ENCODE peak calls at places on chromosomes 6 and 20, in eight cellular contexts. One of them, this sample, is unnamed.

GRCh38 chr6:3317741-3318211 is 59.0 kb downstream of the PSMG4 start:
- DNase-seq in COR-L47: no peak
- DNase-seq in cardiac muscle cell: no peak
- DNase-seq in HTR-8/SVneo: no peak
- DNase-seq in DMS153: no peak
- DNase-seq in lower leg skin: peak; percentile 58
- DNase-seq in sciatic nerve: peak; percentile 48
- DNase-seq in stimulated activated CD8-positive, alpha-beta memory T cell treated with anti-CD3 and anti-CD28 coated beads, Interleukin-12 subunit alpha, Interleukin-12 subunit beta, amount 100 ng/mL, for 4 hours: no peak
- DNase-seq in this sample: no peak

GRCh38 chr6:43760799-43761168 is 9.2 kb upstream of the VEGFA start:
- DNase-seq in COR-L47: no peak
- DNase-seq in cardiac muscle cell: no peak
- DNase-seq in HTR-8/SVneo: no peak
- DNase-seq in DMS153: no peak
- DNase-seq in lower leg skin: peak; percentile 61
- DNase-seq in sciatic nerve: no peak
- DNase-seq in stimulated activated CD8-positive, alpha-beta memory T cell treated with anti-CD3 and anti-CD28 coated beads, Interleukin-12 subunit alpha, Interleukin-12 subunit beta, amount 100 ng/mL, for 4 hours: no peak
- DNase-seq in this sample: no peak

GRCh38 chr6:120405947-120406346 is 928.3 kb downstream of the TBC1D32 start:
- DNase-seq in COR-L47: no peak
- DNase-seq in cardiac muscle cell: peak; percentile 5
- DNase-seq in HTR-8/SVneo: no peak
- DNase-seq in DMS153: no peak
- DNase-seq in lower leg skin: no peak
- DNase-seq in sciatic nerve: no peak
- DNase-seq in stimulated activated CD8-positive, alpha-beta memory T cell treated with anti-CD3 and anti-CD28 coated beads, Interleukin-12 subunit alpha, Interleukin-12 subunit beta, amount 100 ng/mL, for 4 hours: no peak
- DNase-seq in this sample: no peak

GRCh38 chr6:112218563-112218962 is 35.8 kb downstream of the LAMA4 start:
- DNase-seq in COR-L47: peak; percentile 14
- DNase-seq in cardiac muscle cell: peak; percentile 19
- DNase-seq in HTR-8/SVneo: no peak
- DNase-seq in DMS153: no peak
- DNase-seq in lower leg skin: peak; percentile 87
- DNase-seq in sciatic nerve: no peak
- DNase-seq in stimulated activated CD8-positive, alpha-beta memory T cell treated with anti-CD3 and anti-CD28 coated beads, Interleukin-12 subunit alpha, Interleukin-12 subunit beta, amount 100 ng/mL, for 4 hours: no peak
- DNase-seq in this sample: no peak

GRCh38 chr20:45323731-45324130 is 15.6 kb upstream of the MATN4 start:
- DNase-seq in COR-L47: no peak
- DNase-seq in cardiac muscle cell: no peak
- DNase-seq in HTR-8/SVneo: no peak
- DNase-seq in DMS153: no peak
- DNase-seq in lower leg skin: no peak
- DNase-seq in sciatic nerve: no peak
- DNase-seq in stimulated activated CD8-positive, alpha-beta memory T cell treated with anti-CD3 and anti-CD28 coated beads, Interleukin-12 subunit alpha, Interleukin-12 subunit beta, amount 100 ng/mL, for 4 hours: no peak
- DNase-seq in this sample: no peak

GRCh38 chr20:12047838-12048432 is 130.2 kb downstream of the BTBD3 start:
- DNase-seq in COR-L47: no peak
- DNase-seq in cardiac muscle cell: no peak
- DNase-seq in HTR-8/SVneo: no peak
- DNase-seq in DMS153: no peak
- DNase-seq in lower leg skin: no peak
- DNase-seq in sciatic nerve: no peak
- DNase-seq in stimulated activated CD8-positive, alpha-beta memory T cell treated with anti-CD3 and anti-CD28 coated beads, Interleukin-12 subunit alpha, Interleukin-12 subunit beta, amount 100 ng/mL, for 4 hours: no peak
- DNase-seq in this sample: no peak

GRCh38 chr6:157070403-157071107 is 252.8 kb downstream of the TMEM242 start:
- DNase-seq in COR-L47: no peak
- DNase-seq in cardiac muscle cell: no peak
- DNase-seq in HTR-8/SVneo: no peak
- DNase-seq in DMS153: no peak
- DNase-seq in lower leg skin: no peak
- DNase-seq in sciatic nerve: no peak
- DNase-seq in stimulated activated CD8-positive, alpha-beta memory T cell treated with anti-CD3 and anti-CD28 coated beads, Interleukin-12 subunit alpha, Interleukin-12 subunit beta, amount 100 ng/mL, for 4 hours: no peak
- DNase-seq in this sample: no peak

GRCh38 chr6:42984924-42985475 is 630 bp downstream of the PPP2R5D start:
- DNase-seq in COR-L47: no peak
- DNase-seq in cardiac muscle cell: peak; percentile 25
- DNase-seq in HTR-8/SVneo: no peak
- DNase-seq in DMS153: no peak
- DNase-seq in lower leg skin: no peak
- DNase-seq in sciatic nerve: no peak
- DNase-seq in stimulated activated CD8-positive, alpha-beta memory T cell treated with anti-CD3 and anti-CD28 coated beads, Interleukin-12 subunit alpha, Interleukin-12 subunit beta, amount 100 ng/mL, for 4 hours: no peak
- DNase-seq in this sample: no peak

GRCh38 chr20:44001667-44002596 is 87.3 kb downstream of the TOX2 start:
- DNase-seq in COR-L47: no peak
- DNase-seq in cardiac muscle cell: no peak
- DNase-seq in HTR-8/SVneo: no peak
- DNase-seq in DMS153: no peak
- DNase-seq in lower leg skin: peak; percentile 49
- DNase-seq in sciatic nerve: no peak
- DNase-seq in stimulated activated CD8-positive, alpha-beta memory T cell treated with anti-CD3 and anti-CD28 coated beads, Interleukin-12 subunit alpha, Interleukin-12 subunit beta, amount 100 ng/mL, for 4 hours: no peak
- DNase-seq in this sample: no peak

GRCh38 chr20:50478162-50479036 is 31.8 kb upstream of the PTPN1 start:
- DNase-seq in COR-L47: peak; percentile 51
- DNase-seq in cardiac muscle cell: peak; percentile 54
- DNase-seq in HTR-8/SVneo: peak; percentile 73
- DNase-seq in DMS153: peak; percentile 33
- DNase-seq in lower leg skin: peak; percentile 92
- DNase-seq in sciatic nerve: peak; percentile 71
- DNase-seq in stimulated activated CD8-positive, alpha-beta memory T cell treated with anti-CD3 and anti-CD28 coated beads, Interleukin-12 subunit alpha, Interleukin-12 subunit beta, amount 100 ng/mL, for 4 hours: peak; percentile 54
- DNase-seq in this sample: no peak

GRCh38 chr6:105235155-105235554 is 55.3 kb upstream of the POPDC3 start:
- DNase-seq in COR-L47: no peak
- DNase-seq in cardiac muscle cell: no peak
- DNase-seq in HTR-8/SVneo: no peak
- DNase-seq in DMS153: no peak
- DNase-seq in lower leg skin: no peak
- DNase-seq in sciatic nerve: no peak
- DNase-seq in stimulated activated CD8-positive, alpha-beta memory T cell treated with anti-CD3 and anti-CD28 coated beads, Interleukin-12 subunit alpha, Interleukin-12 subunit beta, amount 100 ng/mL, for 4 hours: no peak
- DNase-seq in this sample: no peak

GRCh38 chr6:24777227-24777626 is 2.5 kb downstream of the GMNN start:
- DNase-seq in COR-L47: no peak
- DNase-seq in cardiac muscle cell: no peak
- DNase-seq in HTR-8/SVneo: no peak
- DNase-seq in DMS153: no peak
- DNase-seq in lower leg skin: no peak
- DNase-seq in sciatic nerve: no peak
- DNase-seq in stimulated activated CD8-positive, alpha-beta memory T cell treated with anti-CD3 and anti-CD28 coated beads, Interleukin-12 subunit alpha, Interleukin-12 subunit beta, amount 100 ng/mL, for 4 hours: no peak
- DNase-seq in this sample: no peak

GRCh38 chr20:7195704-7196103 is 428.2 kb downstream of the BMP2 start:
- DNase-seq in COR-L47: no peak
- DNase-seq in cardiac muscle cell: no peak
- DNase-seq in HTR-8/SVneo: no peak
- DNase-seq in DMS153: no peak
- DNase-seq in lower leg skin: no peak
- DNase-seq in sciatic nerve: no peak
- DNase-seq in stimulated activated CD8-positive, alpha-beta memory T cell treated with anti-CD3 and anti-CD28 coated beads, Interleukin-12 subunit alpha, Interleukin-12 subunit beta, amount 100 ng/mL, for 4 hours: no peak
- DNase-seq in this sample: no peak

GRCh38 chr6:42929928-42930360 is 664 bp downstream of the CNPY3 start:
- DNase-seq in COR-L47: no peak
- DNase-seq in cardiac muscle cell: peak; percentile 68
- DNase-seq in HTR-8/SVneo: peak; percentile 61
- DNase-seq in DMS153: peak; percentile 33
- DNase-seq in lower leg skin: no peak
- DNase-seq in sciatic nerve: peak; percentile 65
- DNase-seq in stimulated activated CD8-positive, alpha-beta memory T cell treated with anti-CD3 and anti-CD28 coated beads, Interleukin-12 subunit alpha, Interleukin-12 subunit beta, amount 100 ng/mL, for 4 hours: peak; percentile 45
- DNase-seq in this sample: peak; percentile 62

GRCh38 chr6:42279966-42280629 is 62.4 kb upstream of the MRPS10 start:
- DNase-seq in COR-L47: no peak
- DNase-seq in cardiac muscle cell: no peak
- DNase-seq in HTR-8/SVneo: no peak
- DNase-seq in DMS153: no peak
- DNase-seq in lower leg skin: peak; percentile 80
- DNase-seq in sciatic nerve: no peak
- DNase-seq in stimulated activated CD8-positive, alpha-beta memory T cell treated with anti-CD3 and anti-CD28 coated beads, Interleukin-12 subunit alpha, Interleukin-12 subunit beta, amount 100 ng/mL, for 4 hours: no peak
- DNase-seq in this sample: no peak

GRCh38 chr6:137921823-137922222 is 54.8 kb downstream of the TNFAIP3 start:
- DNase-seq in COR-L47: no peak
- DNase-seq in cardiac muscle cell: no peak
- DNase-seq in HTR-8/SVneo: no peak
- DNase-seq in DMS153: no peak
- DNase-seq in lower leg skin: no peak
- DNase-seq in sciatic nerve: no peak
- DNase-seq in stimulated activated CD8-positive, alpha-beta memory T cell treated with anti-CD3 and anti-CD28 coated beads, Interleukin-12 subunit alpha, Interleukin-12 subunit beta, amount 100 ng/mL, for 4 hours: no peak
- DNase-seq in this sample: no peak

GRCh38 chr20:40511478-40511877 is 177.6 kb downstream of the MAFB start:
- DNase-seq in COR-L47: no peak
- DNase-seq in cardiac muscle cell: no peak
- DNase-seq in HTR-8/SVneo: no peak
- DNase-seq in DMS153: no peak
- DNase-seq in lower leg skin: peak; percentile 89
- DNase-seq in sciatic nerve: peak; percentile 69
- DNase-seq in stimulated activated CD8-positive, alpha-beta memory T cell treated with anti-CD3 and anti-CD28 coated beads, Interleukin-12 subunit alpha, Interleukin-12 subunit beta, amount 100 ng/mL, for 4 hours: no peak
- DNase-seq in this sample: no peak

GRCh38 chr6:44738652-44739141 is 351.2 kb downstream of the CDC5L start:
- DNase-seq in COR-L47: no peak
- DNase-seq in cardiac muscle cell: peak; percentile 25
- DNase-seq in HTR-8/SVneo: no peak
- DNase-seq in DMS153: no peak
- DNase-seq in lower leg skin: no peak
- DNase-seq in sciatic nerve: no peak
- DNase-seq in stimulated activated CD8-positive, alpha-beta memory T cell treated with anti-CD3 and anti-CD28 coated beads, Interleukin-12 subunit alpha, Interleukin-12 subunit beta, amount 100 ng/mL, for 4 hours: no peak
- DNase-seq in this sample: no peak

GRCh38 chr6:28981391-28981832 is 23.7 kb downstream of the ZNF311 start:
- DNase-seq in COR-L47: peak; percentile 49
- DNase-seq in cardiac muscle cell: peak; percentile 80
- DNase-seq in HTR-8/SVneo: peak; percentile 12
- DNase-seq in DMS153: peak; percentile 75
- DNase-seq in lower leg skin: no peak
- DNase-seq in sciatic nerve: peak; percentile 85
- DNase-seq in stimulated activated CD8-positive, alpha-beta memory T cell treated with anti-CD3 and anti-CD28 coated beads, Interleukin-12 subunit alpha, Interleukin-12 subunit beta, amount 100 ng/mL, for 4 hours: peak; percentile 47
- DNase-seq in this sample: peak; percentile 62

GRCh38 chr20:44211177-44212039 is 837 bp upstream of the OSER1 start:
- DNase-seq in COR-L47: no peak
- DNase-seq in cardiac muscle cell: no peak
- DNase-seq in HTR-8/SVneo: no peak
- DNase-seq in DMS153: no peak
- DNase-seq in lower leg skin: peak; percentile 87
- DNase-seq in sciatic nerve: no peak
- DNase-seq in stimulated activated CD8-positive, alpha-beta memory T cell treated with anti-CD3 and anti-CD28 coated beads, Interleukin-12 subunit alpha, Interleukin-12 subunit beta, amount 100 ng/mL, for 4 hours: no peak
- DNase-seq in this sample: no peak

GRCh38 chr20:53801609-53802370 is 208.2 kb upstream of the ZNF217 start:
- DNase-seq in COR-L47: no peak
- DNase-seq in cardiac muscle cell: no peak
- DNase-seq in HTR-8/SVneo: no peak
- DNase-seq in DMS153: no peak
- DNase-seq in lower leg skin: no peak
- DNase-seq in sciatic nerve: no peak
- DNase-seq in stimulated activated CD8-positive, alpha-beta memory T cell treated with anti-CD3 and anti-CD28 coated beads, Interleukin-12 subunit alpha, Interleukin-12 subunit beta, amount 100 ng/mL, for 4 hours: no peak
- DNase-seq in this sample: no peak

GRCh38 chr6:170131351-170131750 is 159.5 kb downstream of the DLL1 start:
- DNase-seq in COR-L47: no peak
- DNase-seq in cardiac muscle cell: no peak
- DNase-seq in HTR-8/SVneo: no peak
- DNase-seq in DMS153: no peak
- DNase-seq in lower leg skin: peak; percentile 81
- DNase-seq in sciatic nerve: peak; percentile 31
- DNase-seq in stimulated activated CD8-positive, alpha-beta memory T cell treated with anti-CD3 and anti-CD28 coated beads, Interleukin-12 subunit alpha, Interleukin-12 subunit beta, amount 100 ng/mL, for 4 hours: no peak
- DNase-seq in this sample: no peak

GRCh38 chr6:105814745-105815536 is 271.2 kb upstream of the PRDM1 start:
- DNase-seq in COR-L47: no peak
- DNase-seq in cardiac muscle cell: no peak
- DNase-seq in HTR-8/SVneo: no peak
- DNase-seq in DMS153: no peak
- DNase-seq in lower leg skin: no peak
- DNase-seq in sciatic nerve: no peak
- DNase-seq in stimulated activated CD8-positive, alpha-beta memory T cell treated with anti-CD3 and anti-CD28 coated beads, Interleukin-12 subunit alpha, Interleukin-12 subunit beta, amount 100 ng/mL, for 4 hours: no peak
- DNase-seq in this sample: no peak

GRCh38 chr6:146289816-146290588 is 253.6 kb upstream of the RAB32 start:
- DNase-seq in COR-L47: no peak
- DNase-seq in cardiac muscle cell: no peak
- DNase-seq in HTR-8/SVneo: peak; percentile 10
- DNase-seq in DMS153: no peak
- DNase-seq in lower leg skin: no peak
- DNase-seq in sciatic nerve: no peak
- DNase-seq in stimulated activated CD8-positive, alpha-beta memory T cell treated with anti-CD3 and anti-CD28 coated beads, Interleukin-12 subunit alpha, Interleukin-12 subunit beta, amount 100 ng/mL, for 4 hours: no peak
- DNase-seq in this sample: peak; percentile 5

GRCh38 chr6:170134077-170135040 is 156.5 kb downstream of the DLL1 start:
- DNase-seq in COR-L47: no peak
- DNase-seq in cardiac muscle cell: no peak
- DNase-seq in HTR-8/SVneo: no peak
- DNase-seq in DMS153: no peak
- DNase-seq in lower leg skin: peak; percentile 78
- DNase-seq in sciatic nerve: peak; percentile 57
- DNase-seq in stimulated activated CD8-positive, alpha-beta memory T cell treated with anti-CD3 and anti-CD28 coated beads, Interleukin-12 subunit alpha, Interleukin-12 subunit beta, amount 100 ng/mL, for 4 hours: no peak
- DNase-seq in this sample: no peak

GRCh38 chr6:139475231-139475630 is 100.8 kb upstream of the CITED2 start:
- DNase-seq in COR-L47: no peak
- DNase-seq in cardiac muscle cell: no peak
- DNase-seq in HTR-8/SVneo: no peak
- DNase-seq in DMS153: no peak
- DNase-seq in lower leg skin: no peak
- DNase-seq in sciatic nerve: no peak
- DNase-seq in stimulated activated CD8-positive, alpha-beta memory T cell treated with anti-CD3 and anti-CD28 coated beads, Interleukin-12 subunit alpha, Interleukin-12 subunit beta, amount 100 ng/mL, for 4 hours: no peak
- DNase-seq in this sample: no peak

GRCh38 chr20:46558511-46558959 is 8.1 kb upstream of the OCSTAMP start:
- DNase-seq in COR-L47: no peak
- DNase-seq in cardiac muscle cell: no peak
- DNase-seq in HTR-8/SVneo: peak; percentile 85
- DNase-seq in DMS153: peak; percentile 48
- DNase-seq in lower leg skin: no peak
- DNase-seq in sciatic nerve: no peak
- DNase-seq in stimulated activated CD8-positive, alpha-beta memory T cell treated with anti-CD3 and anti-CD28 coated beads, Interleukin-12 subunit alpha, Interleukin-12 subunit beta, amount 100 ng/mL, for 4 hours: no peak
- DNase-seq in this sample: peak; percentile 57

GRCh38 chr6:151240036-151240685 is 394 bp downstream of the AKAP12 start:
- DNase-seq in COR-L47: peak; percentile 34
- DNase-seq in cardiac muscle cell: peak; percentile 90
- DNase-seq in HTR-8/SVneo: peak; percentile 69
- DNase-seq in DMS153: no peak
- DNase-seq in lower leg skin: peak; percentile 92
- DNase-seq in sciatic nerve: peak; percentile 90
- DNase-seq in stimulated activated CD8-positive, alpha-beta memory T cell treated with anti-CD3 and anti-CD28 coated beads, Interleukin-12 subunit alpha, Interleukin-12 subunit beta, amount 100 ng/mL, for 4 hours: no peak
- DNase-seq in this sample: no peak

GRCh38 chr6:75204222-75204958 is 1.5 kb downstream of the COL12A1 start:
- DNase-seq in COR-L47: peak; percentile 50
- DNase-seq in cardiac muscle cell: peak; percentile 83
- DNase-seq in HTR-8/SVneo: peak; percentile 67
- DNase-seq in DMS153: peak; percentile 47
- DNase-seq in lower leg skin: peak; percentile 94
- DNase-seq in sciatic nerve: peak; percentile 88
- DNase-seq in stimulated activated CD8-positive, alpha-beta memory T cell treated with anti-CD3 and anti-CD28 coated beads, Interleukin-12 subunit alpha, Interleukin-12 subunit beta, amount 100 ng/mL, for 4 hours: no peak
- DNase-seq in this sample: no peak

GRCh38 chr6:125668071-125668470 is 81.4 kb upstream of the HEY2 start:
- DNase-seq in COR-L47: no peak
- DNase-seq in cardiac muscle cell: no peak
- DNase-seq in HTR-8/SVneo: no peak
- DNase-seq in DMS153: no peak
- DNase-seq in lower leg skin: no peak
- DNase-seq in sciatic nerve: no peak
- DNase-seq in stimulated activated CD8-positive, alpha-beta memory T cell treated with anti-CD3 and anti-CD28 coated beads, Interleukin-12 subunit alpha, Interleukin-12 subunit beta, amount 100 ng/mL, for 4 hours: no peak
- DNase-seq in this sample: no peak

GRCh38 chr6:31588871-31589650 is 3.0 kb downstream of the LST1 start:
- DNase-seq in COR-L47: no peak
- DNase-seq in cardiac muscle cell: no peak
- DNase-seq in HTR-8/SVneo: no peak
- DNase-seq in DMS153: no peak
- DNase-seq in lower leg skin: no peak
- DNase-seq in sciatic nerve: no peak
- DNase-seq in stimulated activated CD8-positive, alpha-beta memory T cell treated with anti-CD3 and anti-CD28 coated beads, Interleukin-12 subunit alpha, Interleukin-12 subunit beta, amount 100 ng/mL, for 4 hours: no peak
- DNase-seq in this sample: no peak